ENCODE peak calls at places on chromosomes 6 and 20, in six cellular contexts. One of them, this sample, is unnamed.

GRCh38 chr6:157953580-157954091 is 28.0 kb upstream of the SYNJ2 start:
- DNase-seq in stimulated activated CD4-positive, alpha-beta T cell treated with anti-CD3 and anti-CD28 coated beads, Interleukin-12 subunit alpha, Interleukin-12 subunit beta, amount 100 ng/mL, for 4 hours: no peak
- DNase-seq in T-helper 22 cell: no peak
- DNase-seq in NCI-H774: no peak
- DNase-seq in lower leg skin: peak
- DNase-seq in smooth muscle cell of the brain vasculature: no peak
- DNase-seq in this sample: peak

GRCh38 chr20:2302369-2302768 is 6.6 kb downstream of the TGM3 start:
- DNase-seq in stimulated activated CD4-positive, alpha-beta T cell treated with anti-CD3 and anti-CD28 coated beads, Interleukin-12 subunit alpha, Interleukin-12 subunit beta, amount 100 ng/mL, for 4 hours: no peak
- DNase-seq in T-helper 22 cell: no peak
- DNase-seq in NCI-H774: no peak
- DNase-seq in lower leg skin: peak
- DNase-seq in smooth muscle cell of the brain vasculature: no peak
- DNase-seq in this sample: no peak

GRCh38 chr6:43055966-43056365 is 2.3 kb upstream of the CUL7 start:
- DNase-seq in stimulated activated CD4-positive, alpha-beta T cell treated with anti-CD3 and anti-CD28 coated beads, Interleukin-12 subunit alpha, Interleukin-12 subunit beta, amount 100 ng/mL, for 4 hours: no peak
- DNase-seq in T-helper 22 cell: no peak
- DNase-seq in NCI-H774: no peak
- DNase-seq in lower leg skin: no peak
- DNase-seq in smooth muscle cell of the brain vasculature: no peak
- DNase-seq in this sample: no peak

GRCh38 chr20:52071136-52071535 is 120.4 kb downstream of the ZFP64 start:
- DNase-seq in stimulated activated CD4-positive, alpha-beta T cell treated with anti-CD3 and anti-CD28 coated beads, Interleukin-12 subunit alpha, Interleukin-12 subunit beta, amount 100 ng/mL, for 4 hours: no peak
- DNase-seq in T-helper 22 cell: no peak
- DNase-seq in NCI-H774: no peak
- DNase-seq in lower leg skin: no peak
- DNase-seq in smooth muscle cell of the brain vasculature: no peak
- DNase-seq in this sample: no peak

GRCh38 chr20:49769125-49769581 is 43.5 kb upstream of the SLC9A8 start:
- DNase-seq in stimulated activated CD4-positive, alpha-beta T cell treated with anti-CD3 and anti-CD28 coated beads, Interleukin-12 subunit alpha, Interleukin-12 subunit beta, amount 100 ng/mL, for 4 hours: no peak
- DNase-seq in T-helper 22 cell: no peak
- DNase-seq in NCI-H774: no peak
- DNase-seq in lower leg skin: no peak
- DNase-seq in smooth muscle cell of the brain vasculature: no peak
- DNase-seq in this sample: no peak

GRCh38 chr20:25052255-25053206 is 5.4 kb downstream of the ACSS1 start:
- DNase-seq in stimulated activated CD4-positive, alpha-beta T cell treated with anti-CD3 and anti-CD28 coated beads, Interleukin-12 subunit alpha, Interleukin-12 subunit beta, amount 100 ng/mL, for 4 hours: no peak
- DNase-seq in T-helper 22 cell: no peak
- DNase-seq in NCI-H774: no peak
- DNase-seq in lower leg skin: peak
- DNase-seq in smooth muscle cell of the brain vasculature: no peak
- DNase-seq in this sample: no peak

GRCh38 chr6:6003334-6004146 is 3.2 kb downstream of the NRN1 start:
- DNase-seq in stimulated activated CD4-positive, alpha-beta T cell treated with anti-CD3 and anti-CD28 coated beads, Interleukin-12 subunit alpha, Interleukin-12 subunit beta, amount 100 ng/mL, for 4 hours: no peak
- DNase-seq in T-helper 22 cell: no peak
- DNase-seq in NCI-H774: no peak
- DNase-seq in lower leg skin: no peak
- DNase-seq in smooth muscle cell of the brain vasculature: no peak
- DNase-seq in this sample: peak

GRCh38 chr6:106757267-106757666 is 127.9 kb downstream of the QRSL1 start:
- DNase-seq in stimulated activated CD4-positive, alpha-beta T cell treated with anti-CD3 and anti-CD28 coated beads, Interleukin-12 subunit alpha, Interleukin-12 subunit beta, amount 100 ng/mL, for 4 hours: no peak
- DNase-seq in T-helper 22 cell: no peak
- DNase-seq in NCI-H774: peak
- DNase-seq in lower leg skin: no peak
- DNase-seq in smooth muscle cell of the brain vasculature: no peak
- DNase-seq in this sample: peak

GRCh38 chr6:110581682-110582081 is 105.3 kb upstream of the SLC22A16 start:
- DNase-seq in stimulated activated CD4-positive, alpha-beta T cell treated with anti-CD3 and anti-CD28 coated beads, Interleukin-12 subunit alpha, Interleukin-12 subunit beta, amount 100 ng/mL, for 4 hours: no peak
- DNase-seq in T-helper 22 cell: no peak
- DNase-seq in NCI-H774: no peak
- DNase-seq in lower leg skin: no peak
- DNase-seq in smooth muscle cell of the brain vasculature: no peak
- DNase-seq in this sample: no peak

GRCh38 chr6:44668976-44669934 is 281.7 kb downstream of the CDC5L start:
- DNase-seq in stimulated activated CD4-positive, alpha-beta T cell treated with anti-CD3 and anti-CD28 coated beads, Interleukin-12 subunit alpha, Interleukin-12 subunit beta, amount 100 ng/mL, for 4 hours: no peak
- DNase-seq in T-helper 22 cell: no peak
- DNase-seq in NCI-H774: no peak
- DNase-seq in lower leg skin: peak
- DNase-seq in smooth muscle cell of the brain vasculature: no peak
- DNase-seq in this sample: no peak

GRCh38 chr6:53718597-53719460 is 53.3 kb upstream of the KLHL31 start:
- DNase-seq in stimulated activated CD4-positive, alpha-beta T cell treated with anti-CD3 and anti-CD28 coated beads, Interleukin-12 subunit alpha, Interleukin-12 subunit beta, amount 100 ng/mL, for 4 hours: no peak
- DNase-seq in T-helper 22 cell: no peak
- DNase-seq in NCI-H774: peak
- DNase-seq in lower leg skin: no peak
- DNase-seq in smooth muscle cell of the brain vasculature: peak
- DNase-seq in this sample: peak

GRCh38 chr6:108589244-108589730 is 28.6 kb downstream of the FOXO3 start:
- DNase-seq in stimulated activated CD4-positive, alpha-beta T cell treated with anti-CD3 and anti-CD28 coated beads, Interleukin-12 subunit alpha, Interleukin-12 subunit beta, amount 100 ng/mL, for 4 hours: no peak
- DNase-seq in T-helper 22 cell: no peak
- DNase-seq in NCI-H774: peak
- DNase-seq in lower leg skin: peak
- DNase-seq in smooth muscle cell of the brain vasculature: no peak
- DNase-seq in this sample: peak

GRCh38 chr20:31818376-31818908 is 714 bp upstream of the MYLK2 start:
- DNase-seq in stimulated activated CD4-positive, alpha-beta T cell treated with anti-CD3 and anti-CD28 coated beads, Interleukin-12 subunit alpha, Interleukin-12 subunit beta, amount 100 ng/mL, for 4 hours: no peak
- DNase-seq in T-helper 22 cell: no peak
- DNase-seq in NCI-H774: no peak
- DNase-seq in lower leg skin: no peak
- DNase-seq in smooth muscle cell of the brain vasculature: no peak
- DNase-seq in this sample: no peak

GRCh38 chr6:43990627-43991619 is 136.3 kb downstream of the MRPL14 start:
- DNase-seq in stimulated activated CD4-positive, alpha-beta T cell treated with anti-CD3 and anti-CD28 coated beads, Interleukin-12 subunit alpha, Interleukin-12 subunit beta, amount 100 ng/mL, for 4 hours: no peak
- DNase-seq in T-helper 22 cell: no peak
- DNase-seq in NCI-H774: no peak
- DNase-seq in lower leg skin: no peak
- DNase-seq in smooth muscle cell of the brain vasculature: peak
- DNase-seq in this sample: peak

GRCh38 chr20:1805161-1805581 is 90.0 kb upstream of the SIRPA start:
- DNase-seq in stimulated activated CD4-positive, alpha-beta T cell treated with anti-CD3 and anti-CD28 coated beads, Interleukin-12 subunit alpha, Interleukin-12 subunit beta, amount 100 ng/mL, for 4 hours: no peak
- DNase-seq in T-helper 22 cell: no peak
- DNase-seq in NCI-H774: no peak
- DNase-seq in lower leg skin: peak
- DNase-seq in smooth muscle cell of the brain vasculature: no peak
- DNase-seq in this sample: no peak